ENCODE peak calls at places on chromosomes 11 and 22, in six cellular contexts. F is H9, X is neuronal stem cell, K is H1, E is mesenchymal stem cell, V is IMR-90. G is an unnamed sample.

GRCh38 chr11:3866206-3866605 is 10.7 kb downstream of the STIM1 start:
- DNase-seq in F (no peak), X (no peak), K (no peak), E (peak), V (no peak), G (peak)

GRCh38 chr11:12526789-12527188 is 147.4 kb upstream of the TEAD1 start:
- DNase-seq in F (no peak), X (no peak), K (no peak), E (peak), V (peak), G (no peak)

GRCh38 chr22:29122041-29122440 is 49.2 kb downstream of the KREMEN1 start:
- DNase-seq in F (no peak), X (no peak), K (no peak), E (no peak), V (no peak), G (no peak)

GRCh38 chr11:31779268-31779879 is 31.7 kb downstream of the PAX6 start:
- DNase-seq in F (no peak), X (no peak), K (no peak), E (peak), V (peak), G (no peak)

GRCh38 chr11:55624531-55624930 is 10.4 kb upstream of the OR4P4 start:
- DNase-seq in F (no peak), X (no peak), K (no peak), E (no peak), V (no peak), G (no peak)

GRCh38 chr11:125874556-125875124 is 12.8 kb upstream of the HYLS1 start:
- DNase-seq in F (peak), X (peak), K (peak), E (peak), V (peak), G (peak)

GRCh38 chr11:119726585-119727522 is 2.1 kb downstream of the NECTIN1 start:
- DNase-seq in F (peak), X (peak), K (peak), E (no peak), V (no peak), G (no peak)

GRCh38 chr11:123483058-123483457 is 53.0 kb downstream of the GRAMD1B start:
- DNase-seq in F (no peak), X (no peak), K (no peak), E (no peak), V (peak), G (peak)

GRCh38 chr11:42646959-42647358 is 664.8 kb upstream of the API5 start:
- DNase-seq in F (no peak), X (no peak), K (no peak), E (no peak), V (no peak), G (no peak)

GRCh38 chr22:23984430-23984829 is 4.5 kb downstream of the GSTT2 start:
- DNase-seq in F (no peak), X (peak), K (peak), E (peak), V (peak), G (peak)

GRCh38 chr11:134938212-134938611 is 526.2 kb upstream of the B3GAT1 start:
- DNase-seq in F (no peak), X (no peak), K (no peak), E (no peak), V (no peak), G (no peak)

GRCh38 chr11:134660416-134660815 is 248.4 kb upstream of the B3GAT1 start:
- DNase-seq in F (no peak), X (no peak), K (no peak), E (no peak), V (no peak), G (no peak)

GRCh38 chr11:62340269-62340901 is 3.1 kb downstream of the ASRGL1 start:
- DNase-seq in F (peak), X (peak), K (peak), E (peak), V (peak), G (peak)

GRCh38 chr11:2210366-2211112 is 38.9 kb upstream of the TH start:
- DNase-seq in F (peak), X (no peak), K (peak), E (no peak), V (no peak), G (no peak)

GRCh38 chr11:19498986-19499669 is 213.5 kb upstream of the NAV2 start:
- DNase-seq in F (no peak), X (no peak), K (no peak), E (peak), V (peak), G (peak)

GRCh38 chr11:14902650-14903350 is 10.8 kb upstream of the CYP2R1 start:
- DNase-seq in F (no peak), X (no peak), K (no peak), E (peak), V (peak), G (peak)

GRCh38 chr11:47148903-47149535 is 27.7 kb downstream of the ARFGAP2 start:
- DNase-seq in F (no peak), X (no peak), K (no peak), E (peak), V (peak), G (no peak)

GRCh38 chr11:2193099-2193886 is 21.7 kb upstream of the TH start:
- DNase-seq in F (no peak), X (no peak), K (no peak), E (no peak), V (no peak), G (peak)

GRCh38 chr11:64685536-64685935 is 37.5 kb downstream of the NRXN2 start:
- DNase-seq in F (no peak), X (no peak), K (no peak), E (no peak), V (no peak), G (no peak)

GRCh38 chr11:64684357-64684756 is 38.6 kb downstream of the NRXN2 start:
- DNase-seq in F (no peak), X (no peak), K (no peak), E (no peak), V (no peak), G (no peak)

GRCh38 chr11:64676253-64676615 is 46.8 kb downstream of the NRXN2 start:
- DNase-seq in F (no peak), X (no peak), K (no peak), E (no peak), V (no peak), G (no peak)

GRCh38 chr11:64677441-64678023 is 45.5 kb downstream of the NRXN2 start:
- DNase-seq in F (no peak), X (no peak), K (no peak), E (no peak), V (no peak), G (no peak)

GRCh38 chr11:64681171-64681570 is 41.8 kb downstream of the NRXN2 start:
- DNase-seq in F (no peak), X (no peak), K (no peak), E (no peak), V (no peak), G (no peak)
- H3K14ac ChIP-seq in F (no peak), X (no peak), K (no peak), E (no peak), V (no peak), G (no peak)

GRCh38 chr11:121291896-121292502 is 572 bp upstream of the SC5D start:
- DNase-seq in F (peak), X (no peak), K (no peak), E (no peak), V (peak), G (peak)
- H2BK5ac ChIP-seq in F (no peak), X (no peak), K (peak), E (no peak), V (no peak), G (peak)

GRCh38 chr22:31332010-31332409 is 14.1 kb downstream of the PATZ1 start:
- DNase-seq in F (no peak), X (no peak), K (no peak), E (no peak), V (no peak), G (no peak)
- H3K4me2 ChIP-seq in F (no peak), X (no peak), K (no peak), E (no peak), V (no peak), G (no peak)

GRCh38 chr11:44998051-44998450 is 47.4 kb upstream of the TP53I11 start:
- DNase-seq in F (no peak), X (no peak), K (no peak), E (no peak), V (no peak), G (no peak)
- H3K14ac ChIP-seq in F (no peak), X (no peak), K (no peak), E (no peak), V (no peak), G (no peak)

DNA sequence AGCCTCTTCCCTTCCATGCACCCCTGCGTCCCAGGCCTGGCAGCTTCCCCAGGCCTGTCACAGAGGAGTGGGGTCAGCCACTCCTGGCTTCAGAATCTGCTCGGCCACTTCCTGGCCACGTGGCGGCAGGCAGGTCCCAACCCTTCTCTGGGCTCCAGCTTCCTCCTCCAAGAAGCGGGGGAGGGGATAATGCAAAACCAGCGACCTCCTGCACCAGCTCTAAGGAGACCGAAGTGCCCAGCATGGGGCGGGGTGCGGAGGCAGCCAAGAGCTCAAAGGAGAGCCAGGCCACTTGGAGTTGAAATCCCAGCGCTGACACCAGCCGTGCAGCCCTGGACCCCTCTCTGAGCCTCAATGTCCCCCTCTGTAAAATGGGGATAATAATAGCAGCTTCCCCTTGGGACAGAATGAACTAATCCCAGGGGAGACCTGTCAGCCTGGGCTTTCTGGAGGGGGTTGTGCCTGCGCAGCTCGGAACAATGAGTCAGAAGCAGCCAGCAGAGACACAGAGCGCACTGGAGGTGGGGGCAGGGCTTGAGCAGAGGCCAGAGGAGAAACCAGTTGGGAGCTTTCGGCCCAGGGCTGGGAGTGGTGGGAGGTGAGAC is 22.8 kb upstream of the PICK1 start:
- DNase-seq in F (peak), X (peak), K (peak), E (peak), V (peak), G (peak)
- H2BK5ac ChIP-seq in F (no peak), X (peak), K (peak), E (no peak), V (peak), G (peak)

GRCh38 chr11:5928269-5928668 is 13.8 kb upstream of the OR56A3 start:
- DNase-seq in F (no peak), X (no peak), K (no peak), E (no peak), V (no peak), G (no peak)

GRCh38 chr11:5923427-5923776 is 18.6 kb upstream of the OR56A3 start:
- DNase-seq in F (no peak), X (no peak), K (no peak), E (no peak), V (no peak), G (no peak)

GRCh38 chr11:5928811-5929210 is 13.2 kb upstream of the OR56A3 start:
- DNase-seq in F (no peak), X (no peak), K (no peak), E (no peak), V (no peak), G (no peak)

GRCh38 chr11:5922749-5923426 is 19.2 kb upstream of the OR56A3 start:
- DNase-seq in F (no peak), X (no peak), K (no peak), E (no peak), V (no peak), G (peak)

GRCh38 chr11:5923789-5924188 is 18.3 kb upstream of the OR56A3 start:
- DNase-seq in F (no peak), X (no peak), K (no peak), E (no peak), V (no peak), G (peak)
- H3K4me2 ChIP-seq in F (no peak), X (no peak), K (no peak), E (no peak), V (no peak), G (no peak)

GRCh38 chr11:122459064-122459463 is 196.5 kb upstream of the UBASH3B start:
- DNase-seq in F (no peak), X (no peak), K (no peak), E (no peak), V (no peak), G (no peak)

GRCh38 chr11:122468965-122469364 is 186.6 kb upstream of the UBASH3B start:
- DNase-seq in F (no peak), X (no peak), K (no peak), E (no peak), V (no peak), G (no peak)

DNA sequence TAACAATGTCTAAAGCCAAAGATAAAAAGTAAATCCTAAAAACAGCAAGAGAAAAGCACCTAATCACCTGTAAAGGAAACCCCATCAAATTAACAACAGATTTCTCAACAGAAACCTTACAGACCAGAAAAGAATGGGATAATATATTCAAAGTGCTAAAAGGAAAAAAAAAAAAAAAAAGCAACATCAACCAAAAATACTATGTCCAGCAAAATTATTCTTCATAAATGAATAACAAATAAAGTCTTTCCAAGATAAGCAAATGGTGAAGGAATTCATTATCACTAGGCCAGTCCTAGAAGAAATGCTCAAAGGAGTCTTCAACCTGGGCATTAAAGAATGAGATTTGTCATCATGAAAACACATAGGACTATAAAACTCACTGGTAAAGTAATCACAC is 192.0 kb upstream of the UBASH3B start:
- DNase-seq in F (no peak), X (no peak), K (no peak), E (no peak), V (no peak), G (no peak)
- H3K14ac ChIP-seq in F (no peak), X (no peak), K (no peak), E (no peak), V (no peak), G (no peak)

G was measured in trophoblast cell.